ENCODE peak calls at places on chromosomes 5 and 9, in seven cellular contexts. B, A, D, S, E, P and I are unnamed samples.

GRCh38 chr5:107593009-107593408 is 77.7 kb downstream of the EFNA5 start:
- DNase-seq in B (no peak), A (no peak), D (no peak), S (no peak), E (no peak), P (no peak), I (no peak)

GRCh38 chr5:2755811-2756210 is 4.3 kb upstream of the IRX2 start:
- DNase-seq in B (no peak), A (no peak), D (no peak), S (no peak), E (no peak), P (no peak), I (no peak)

GRCh38 chr9:3875371-3876132 is 349.8 kb upstream of the RFX3 start:
- DNase-seq in B (no peak), A (peak; percentile 92), D (peak; percentile 28), S (peak; percentile 61), E (no peak), P (no peak), I (peak; percentile 90)

GRCh38 chr9:75814667-75815066 is 75.8 kb upstream of the PCSK5 start:
- DNase-seq in B (no peak), A (no peak), D (no peak), S (no peak), E (no peak), P (no peak), I (no peak)

GRCh38 chr5:114387433-114387832 is 25.6 kb downstream of the KCNN2 start:
- DNase-seq in B (no peak), A (no peak), D (no peak), S (no peak), E (no peak), P (no peak), I (no peak)

GRCh38 chr5:168047043-168047668 is 244.3 kb upstream of the WWC1 start:
- DNase-seq in B (peak; percentile 64), A (no peak), D (no peak), S (no peak), E (no peak), P (peak; percentile 61), I (peak; percentile 58)

GRCh38 chr5:176360894-176361436 is 599 bp downstream of the KIAA1191 start:
- DNase-seq in B (no peak), A (no peak), D (peak; percentile 16), S (no peak), E (no peak), P (no peak), I (peak; percentile 19)

GRCh38 chr9:91768507-91768906 is 181.5 kb downstream of the ROR2 start:
- DNase-seq in B (no peak), A (no peak), D (no peak), S (no peak), E (no peak), P (no peak), I (no peak)

GRCh38 chr5:9201761-9202160 is 344.1 kb downstream of the SEMA5A start:
- DNase-seq in B (no peak), A (no peak), D (no peak), S (no peak), E (no peak), P (no peak), I (no peak)

GRCh38 chr5:41156739-41157138 is 56.6 kb downstream of the C6 start:
- DNase-seq in B (peak; percentile 39), A (no peak), D (peak; percentile 3), S (peak; percentile 0), E (no peak), P (no peak), I (no peak)

GRCh38 chr5:95075079-95075478 is 209.8 kb downstream of the MCTP1 start:
- DNase-seq in B (no peak), A (no peak), D (no peak), S (no peak), E (no peak), P (no peak), I (no peak)

GRCh38 chr9:121906074-121906520 is 187.0 kb downstream of the TTLL11 start:
- DNase-seq in B (no peak), A (no peak), D (no peak), S (peak; percentile 66), E (peak; percentile 1), P (no peak), I (no peak)

GRCh38 chr5:148514344-148514743 is 130.6 kb downstream of the FBXO38 start:
- DNase-seq in B (no peak), A (no peak), D (no peak), S (no peak), E (no peak), P (no peak), I (no peak)

GRCh38 chr5:120852222-120852860 is 388.2 kb downstream of the PRR16 start:
- DNase-seq in B (no peak), A (no peak), D (no peak), S (no peak), E (no peak), P (no peak), I (no peak)

GRCh38 chr9:134720796-134721195 is 79.2 kb downstream of the COL5A1 start:
- DNase-seq in B (no peak), A (no peak), D (no peak), S (no peak), E (no peak), P (no peak), I (no peak)

GRCh38 chr9:38036359-38037084 is 32.5 kb downstream of the SHB start:
- DNase-seq in B (no peak), A (no peak), D (no peak), S (peak; percentile 88), E (no peak), P (no peak), I (no peak)

GRCh38 chr5:158500019-158500418 is 599.7 kb downstream of the EBF1 start:
- DNase-seq in B (no peak), A (no peak), D (no peak), S (no peak), E (no peak), P (no peak), I (no peak)

GRCh38 chr5:38853753-38854470 is 8.1 kb downstream of the OSMR start:
- DNase-seq in B (no peak), A (peak; percentile 54), D (peak; percentile 85), S (peak; percentile 79), E (no peak), P (no peak), I (no peak)

GRCh38 chr9:129623331-129623730 is 2.4 kb upstream of the C9orf50 start:
- DNase-seq in B (no peak), A (no peak), D (no peak), S (no peak), E (no peak), P (no peak), I (no peak)

GRCh38 chr9:83932851-83933250 is 11.6 kb upstream of the KIF27 start:
- DNase-seq in B (no peak), A (no peak), D (no peak), S (no peak), E (no peak), P (no peak), I (no peak)

GRCh38 chr5:159156839-159157238 is 52.5 kb downstream of the RNF145 start:
- DNase-seq in B (peak; percentile 43), A (peak; percentile 67), D (peak; percentile 41), S (peak; percentile 48), E (no peak), P (peak; percentile 33), I (peak; percentile 75)